ENCODE peak calls at places on chromosomes 5 and 9, in five cellular contexts. V is HCT116, B is HepG2, M is H1, Z is GM12878. R is an unnamed sample.

GRCh38 chr9:89684912-89685636 is 80.3 kb downstream of the GADD45G start:
- DNase-seq in M (no peak), B (no peak), Z (no peak), V (no peak), R (no peak)

GRCh38 chr5:109309326-109310063 is 100.3 kb downstream of the PJA2 start:
- DNase-seq in V (no peak), B (no peak), M (no peak), Z (no peak), R (no peak)

GRCh38 chr9:133981958-133982681 is 10.0 kb downstream of the VAV2 start:
- DNase-seq in M (no peak), Z (no peak), B (no peak), V (no peak), R (no peak)

GRCh38 chr9:124022201-124023121 is 10.9 kb downstream of the LHX2 start:
- DNase-seq in Z (no peak), V (no peak), M (peak), B (peak), R (peak)

GRCh38 chr9:36542355-36542754 is 30.3 kb upstream of the MELK start:
- DNase-seq in B (no peak), M (no peak), V (no peak), Z (no peak), R (no peak)

GRCh38 chr5:91301459-91301858 is 81.7 kb downstream of the ARRDC3 start:
- DNase-seq in M (no peak), Z (no peak), B (no peak), V (no peak), R (no peak)

GRCh38 chr9:103041961-103042360 is 46.8 kb downstream of the CYLC2 start:
- DNase-seq in Z (no peak), M (no peak), B (no peak), V (no peak), R (no peak)

GRCh38 chr9:96020822-96021615 is 145.5 kb downstream of the ERCC6L2 start:
- DNase-seq in V (no peak), B (no peak), M (peak), Z (no peak), R (no peak)

GRCh38 chr5:591746-592145 is 20.4 kb upstream of the CEP72 start:
- DNase-seq in M (no peak), V (no peak), Z (no peak), B (no peak), R (no peak)

GRCh38 chr5:108381955-108382783 is at the start of gene FBXL17:
- DNase-seq in V (peak), M (peak), B (peak), Z (peak), R (peak)

DNA sequence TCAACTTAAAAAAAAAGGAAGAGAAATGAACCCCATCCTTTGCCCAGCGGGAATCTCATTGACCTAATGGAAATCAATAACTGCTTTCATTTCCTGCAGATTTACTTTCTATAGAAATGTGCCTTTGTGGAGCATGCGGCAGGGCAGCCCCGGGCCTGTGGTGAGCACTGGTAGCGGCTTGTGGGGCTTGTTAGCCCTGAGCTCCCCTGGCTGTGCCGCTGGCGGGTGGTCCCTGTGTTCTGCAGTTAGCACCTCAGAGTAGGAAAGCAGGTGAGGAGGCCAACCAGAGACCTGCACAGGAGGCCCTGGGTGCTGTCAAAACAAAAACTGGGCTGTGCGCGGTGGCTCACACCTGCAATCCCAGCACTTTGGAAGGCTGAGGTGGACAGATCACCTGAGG is 76.8 kb upstream of the CDK20 start:
- DNase-seq in Z (no peak), M (no peak), V (no peak), B (no peak), R (no peak)
- TF ChIP-seq SRF in Z (no peak), M (no peak), V (no peak), B (no peak), R (no peak)

DNA sequence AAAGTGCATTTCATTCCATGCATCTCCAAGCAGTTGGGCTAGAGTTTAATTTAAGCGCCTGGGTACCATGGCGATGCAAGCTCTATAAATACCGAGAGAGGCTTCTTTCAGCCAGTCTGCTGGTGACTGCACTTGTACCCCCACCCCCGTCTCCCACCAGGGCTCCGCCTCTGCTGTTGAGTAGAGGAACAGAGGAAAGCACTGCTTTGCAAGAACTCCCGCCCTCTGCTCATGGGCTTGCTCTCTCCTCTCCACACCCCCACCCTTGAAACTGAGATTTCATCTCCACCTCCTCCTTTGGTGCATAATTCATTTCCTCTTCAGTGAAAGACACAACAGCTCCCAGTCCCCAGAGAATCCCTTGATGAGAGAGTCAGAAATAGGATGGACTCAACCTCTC is 5.1 kb upstream of the WWC1 start:
- DNase-seq in M (peak), B (no peak), V (no peak), Z (no peak), R (no peak)
- TF ChIP-seq SRF in M (no peak), B (no peak), V (no peak), Z (no peak), R (no peak)

GRCh38 chr9:129761901-129762359 is 9.1 kb upstream of the PTGES start:
- DNase-seq in M (no peak), B (no peak), V (no peak), Z (no peak), R (no peak)
- TF ChIP-seq SRF in M (no peak), B (no peak), V (no peak), Z (no peak), R (no peak)

DNA sequence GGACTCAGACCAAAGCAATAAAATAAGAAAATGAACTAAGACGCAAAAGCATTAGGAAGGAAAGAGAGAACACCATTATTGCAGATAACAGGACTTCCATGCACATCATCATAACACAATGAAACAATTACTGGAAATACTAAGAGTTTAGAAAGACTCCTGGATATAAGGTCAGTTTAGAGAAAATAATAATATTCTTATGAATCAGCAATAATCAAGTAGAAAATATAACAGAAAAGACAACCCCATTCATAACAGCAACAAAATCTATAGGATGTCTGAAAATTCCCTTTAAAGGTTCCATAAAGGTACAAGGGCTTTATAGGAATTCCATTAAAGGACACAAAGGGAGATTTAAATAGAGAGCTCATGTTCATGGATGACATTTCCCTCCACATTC is 73.0 kb downstream of the SPTLC1 start:
- DNase-seq in M (no peak), B (no peak), V (no peak), Z (no peak), R (no peak)
- TF ChIP-seq SRF in M (no peak), B (no peak), V (no peak), Z (no peak), R (no peak)

GRCh38 chr9:129440394-129441186 is 180.3 kb downstream of the C9orf50 start:
- DNase-seq in M (no peak), Z (no peak), V (no peak), B (no peak), R (no peak)

GRCh38 chr9:129441852-129442251 is 179.0 kb downstream of the C9orf50 start:
- DNase-seq in B (no peak), V (no peak), Z (no peak), M (no peak), R (no peak)

GRCh38 chr9:129439242-129439641 is 181.7 kb downstream of the C9orf50 start:
- DNase-seq in V (no peak), B (no peak), M (no peak), Z (no peak), R (no peak)

GRCh38 chr9:129445794-129446306 is 175.1 kb downstream of the C9orf50 start:
- DNase-seq in Z (no peak), V (no peak), M (no peak), B (no peak), R (no peak)

DNA sequence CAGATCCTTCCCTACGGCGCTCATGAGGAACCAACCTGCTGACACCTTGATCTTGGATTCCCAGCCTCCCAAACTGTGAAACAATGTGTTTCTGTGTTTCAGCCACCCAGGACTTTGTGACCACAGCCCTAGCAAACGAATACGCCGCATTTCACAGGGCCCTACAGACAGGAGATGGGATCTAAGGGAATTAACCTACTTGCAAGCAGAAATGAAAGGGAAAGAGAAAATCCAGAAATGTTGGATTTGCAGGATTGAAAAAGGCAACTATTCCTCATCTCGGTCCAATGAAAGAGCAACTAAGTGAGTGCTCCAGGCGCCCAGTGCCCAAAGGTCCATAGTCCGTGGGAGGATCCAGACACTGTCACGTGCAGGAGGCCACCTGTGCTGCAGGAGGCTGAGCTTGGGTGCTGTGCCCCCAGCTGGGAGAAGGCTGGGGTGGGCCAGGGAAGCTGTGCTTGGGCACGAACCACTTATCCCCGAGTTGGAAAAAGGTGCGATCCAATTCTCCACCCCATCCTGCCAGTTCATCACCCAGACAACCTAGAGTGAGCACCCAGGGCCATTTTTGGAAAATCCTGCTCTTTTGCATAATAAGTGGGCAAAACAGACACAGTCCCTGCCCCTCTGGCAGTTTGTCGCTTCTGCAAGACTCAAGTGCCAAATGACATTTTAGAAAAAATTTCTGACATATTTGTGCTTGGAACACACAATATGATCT is 177.9 kb downstream of the C9orf50 start:
- DNase-seq in M (no peak), Z (no peak), V (no peak), B (peak), R (no peak)
- TF ChIP-seq SRF in M (no peak), Z (no peak), V (no peak), B (peak), R (no peak)

GRCh38 chr5:55306641-55307382 is 682 bp downstream of the DHX29 start:
- DNase-seq in B (peak), V (no peak), M (no peak), Z (no peak), R (peak)

GRCh38 chr5:55304584-55304983 is 2.9 kb downstream of the DHX29 start:
- DNase-seq in V (no peak), Z (no peak), M (no peak), B (no peak), R (peak)

GRCh38 chr5:55307383-55308253 is at the start of the genes DHX29 and MTREX:
- DNase-seq in B (peak), V (peak), M (peak), Z (peak), R (peak)

GRCh38 chr5:55300890-55301289 is 6.6 kb downstream of the DHX29 start:
- DNase-seq in Z (no peak), B (no peak), V (no peak), M (no peak), R (no peak)

GRCh38 chr5:55303238-55303690 is 4.2 kb downstream of the DHX29 start:
- DNase-seq in Z (no peak), B (no peak), V (no peak), M (no peak), R (no peak)
- TF ChIP-seq SRF in Z (no peak), B (no peak), V (no peak), M (no peak), R (no peak)

DNA sequence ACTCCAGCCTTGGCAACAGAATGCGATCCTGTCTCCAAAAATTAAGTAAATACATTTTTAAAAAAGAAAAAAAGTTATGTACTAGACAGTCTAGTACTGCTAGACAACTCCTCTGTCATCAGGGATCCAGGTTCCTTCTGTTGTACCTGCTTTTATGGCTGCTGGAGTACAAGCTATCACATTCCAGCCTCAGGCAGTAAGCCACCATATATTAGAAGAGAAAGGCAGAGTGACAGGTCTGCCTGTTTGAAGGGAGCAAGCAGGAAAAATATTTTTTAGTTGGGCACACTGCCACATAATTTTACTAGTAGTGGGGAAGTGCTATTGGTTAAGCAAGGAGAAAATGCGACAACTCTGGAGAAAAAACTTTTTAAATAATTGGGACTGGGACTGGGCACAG is 10.9 kb downstream of the RPS6 start:
- DNase-seq in M (no peak), Z (no peak), B (no peak), V (no peak), R (no peak)
- TF ChIP-seq SRF in M (no peak), Z (no peak), B (no peak), V (no peak), R (no peak)

DNA sequence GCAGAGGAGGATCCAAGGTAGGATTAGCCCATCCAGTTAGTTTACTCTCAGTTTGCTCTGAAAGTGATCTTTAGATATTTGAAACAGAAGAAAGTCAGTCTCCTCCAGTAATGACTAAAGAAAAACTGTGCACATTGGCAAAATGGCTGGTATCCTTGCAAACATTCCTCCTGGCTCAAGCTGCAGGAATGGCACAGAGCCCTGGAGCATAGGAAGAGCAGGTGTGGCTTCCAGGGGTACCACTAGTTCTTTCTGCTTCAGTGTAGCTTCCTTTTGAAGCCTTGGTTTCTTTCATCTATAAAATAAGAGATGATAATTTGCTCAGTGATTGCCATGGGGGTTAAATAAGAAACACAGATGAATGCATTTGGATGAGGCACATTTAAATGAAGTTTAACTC is 217.1 kb upstream of the KLF4 start:
- DNase-seq in M (no peak), B (no peak), V (no peak), Z (no peak), R (no peak)
- TF ChIP-seq SRF in M (no peak), B (no peak), V (no peak), Z (no peak), R (no peak)

GRCh38 chr9:136541709-136542108 is 4.1 kb downstream of the NOTCH1 start:
- DNase-seq in B (no peak), Z (no peak), V (no peak), M (no peak), R (no peak)

GRCh38 chr9:136542246-136543041 is 3.4 kb downstream of the NOTCH1 start:
- DNase-seq in Z (no peak), B (no peak), V (no peak), M (no peak), R (no peak)

GRCh38 chr9:136544549-136545064 is 1.2 kb downstream of the NOTCH1 start:
- DNase-seq in B (no peak), M (no peak), Z (no peak), V (no peak), R (peak)

GRCh38 chr9:136543830-136544548 is 1.9 kb downstream of the NOTCH1 start:
- DNase-seq in M (no peak), V (no peak), Z (no peak), B (peak), R (no peak)

DNA sequence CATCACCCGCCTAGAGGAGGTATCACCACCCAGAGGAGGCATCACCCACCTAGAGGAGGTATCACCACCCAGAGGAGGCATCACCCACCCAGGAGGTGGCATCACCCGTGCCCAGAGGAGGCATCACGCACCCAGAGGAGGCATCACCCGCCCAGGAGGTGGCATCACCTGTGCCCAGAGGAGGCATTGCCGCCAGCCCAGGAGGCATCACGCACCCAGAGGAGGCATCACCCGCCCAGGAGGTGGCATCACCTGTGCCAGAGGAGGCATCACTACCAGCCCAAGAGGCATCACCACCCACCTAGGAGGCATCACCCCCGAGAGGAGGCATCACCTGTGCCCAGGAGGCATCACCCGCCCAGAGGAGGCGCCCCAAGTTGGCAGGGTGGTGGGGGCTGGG is 2.6 kb downstream of the NOTCH1 start:
- DNase-seq in B (no peak), Z (no peak), M (no peak), V (no peak), R (no peak)
- TF ChIP-seq SRF in B (no peak), Z (no peak), M (no peak), V (no peak), R (no peak)